ENCODE peak calls at places on chromosomes 4 and X, in eight cellular contexts. V is AG09309; E is GM20000; C is dorsolateral prefrontal cortex; Q is CD8-positive, alpha-beta T cell; X is body of pancreas; A is left lung; Z is coronary artery. S is an unnamed sample.

GRCh38 chr4:183532823-183533222 is 28.0 kb downstream of the ING2 start:
- DNase-seq in C (no peak), V (peak), X (no peak), A (no peak), Q (no peak), Z (no peak), E (no peak), S (no peak)

GRCh38 chr4:24973471-24974251 is 57.1 kb downstream of the LGI2 start:
- DNase-seq in A (peak), Q (no peak), X (no peak), Z (no peak), E (no peak), C (no peak), V (peak), S (no peak)

GRCh38 chr4:94558392-94558920 is 106.7 kb downstream of the PDLIM5 start:
- DNase-seq in Z (no peak), C (no peak), Q (no peak), E (no peak), X (no peak), A (no peak), V (no peak), S (no peak)

GRCh38 chr4:7610062-7610670 is 175.4 kb upstream of the PSAPL1 start:
- DNase-seq in E (no peak), V (no peak), A (no peak), Q (no peak), C (no peak), Z (no peak), X (no peak), S (no peak)

GRCh38 chr4:156557962-156558361 is 413.6 kb downstream of the PDGFC start:
- DNase-seq in X (no peak), Z (no peak), C (no peak), A (no peak), V (no peak), Q (no peak), E (no peak), S (no peak)

GRCh38 chr4:26088433-26088928 is 174.5 kb downstream of the SMIM20 start:
- DNase-seq in Q (no peak), C (no peak), X (no peak), A (no peak), V (peak), Z (no peak), E (peak), S (no peak)

GRCh38 chrX:150848914-150849365 is 49.5 kb downstream of the CD99L2 start:
- DNase-seq in C (no peak), X (peak), V (peak), A (peak), Z (no peak), E (no peak), Q (no peak), S (no peak)

GRCh38 chr4:15488136-15488535 is 18.5 kb downstream of the CC2D2A start:
- DNase-seq in V (no peak), Z (no peak), A (no peak), E (no peak), C (no peak), X (no peak), Q (no peak), S (no peak)

GRCh38 chr4:186981161-186981560 is 257.5 kb upstream of the FAT1 start:
- DNase-seq in E (no peak), V (no peak), C (no peak), X (no peak), A (no peak), Z (no peak), Q (no peak), S (no peak)

GRCh38 chr4:100870940-100871772 is 353.3 kb upstream of the EMCN start:
- DNase-seq in V (no peak), X (no peak), C (no peak), Q (no peak), Z (no peak), E (no peak), A (peak), S (no peak)

GRCh38 chrX:132209527-132209926 is 9.7 kb downstream of the RAP2C start:
- DNase-seq in C (no peak), Q (no peak), X (no peak), Z (no peak), E (no peak), V (peak), A (no peak), S (no peak)

GRCh38 chr4:161419822-161420221 is 744.0 kb downstream of the FSTL5 start:
- DNase-seq in V (no peak), C (no peak), Z (no peak), Q (no peak), E (no peak), A (no peak), X (no peak), S (no peak)

GRCh38 chrX:68867458-68868166 is 38.8 kb downstream of the EFNB1 start:
- DNase-seq in C (no peak), A (no peak), E (no peak), Z (no peak), Q (no peak), X (no peak), V (no peak), S (no peak)

GRCh38 chr4:150283689-150284088 is 205.4 kb downstream of the DCLK2 start:
- DNase-seq in E (no peak), X (no peak), C (no peak), Z (no peak), V (peak), Q (no peak), A (no peak), S (no peak)

DNA sequence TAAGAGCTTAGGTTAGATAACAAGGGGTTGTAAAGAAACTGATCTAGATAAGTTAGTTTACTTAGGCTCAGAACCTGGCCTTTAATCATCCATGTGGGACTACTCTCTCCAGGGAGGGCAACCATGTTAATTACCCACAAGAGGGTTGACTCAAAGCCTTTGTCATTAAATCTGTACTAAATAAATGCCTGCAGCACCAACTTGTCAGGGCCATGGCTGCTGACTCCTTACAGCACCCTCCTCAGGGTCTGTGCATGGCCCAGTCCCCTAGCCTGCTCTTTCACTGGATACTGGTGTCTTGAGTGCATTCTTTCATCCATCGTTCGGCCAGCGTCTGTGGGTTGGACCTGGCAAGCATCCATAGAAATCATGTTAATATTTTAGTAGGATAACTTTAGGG is 34.7 kb downstream of the CASP3 start:
- DNase-seq in Q (no peak), X (no peak), C (no peak), Z (no peak), V (no peak), A (no peak), E (no peak), S (no peak)
- TF ChIP-seq CTCF in Q (no peak), X (no peak), C (no peak), Z (no peak), V (no peak), A (no peak), E (no peak), S (no peak)

GRCh38 chrX:111652719-111653118 is 28.3 kb upstream of the ALG13 start:
- DNase-seq in C (no peak), E (no peak), A (no peak), Q (no peak), Z (no peak), X (no peak), V (no peak), S (no peak)
- TF ChIP-seq CTCF in C (no peak), E (no peak), A (no peak), Q (no peak), Z (no peak), X (no peak), V (no peak), S (no peak)

DNA sequence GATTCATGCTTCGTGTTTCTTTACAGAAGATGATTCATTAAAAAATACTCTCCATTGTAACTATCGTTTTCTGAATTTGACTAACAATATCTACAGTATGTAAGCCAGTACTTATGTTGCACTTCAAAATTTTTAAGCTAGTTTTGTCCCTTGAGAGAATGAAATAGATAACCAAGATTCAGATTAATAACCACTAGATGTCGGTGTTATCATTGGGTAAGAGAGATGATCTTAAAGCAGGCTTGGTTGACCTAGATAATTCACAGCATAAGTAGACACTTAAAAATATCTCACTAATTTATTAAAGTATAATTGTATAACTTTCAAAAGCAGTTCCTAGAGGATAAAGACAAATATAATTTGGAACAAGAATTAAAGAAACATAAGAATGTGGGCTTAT is 430.9 kb downstream of the C4orf33 start:
- DNase-seq in X (no peak), Q (no peak), V (no peak), Z (no peak), A (no peak), C (no peak), E (no peak), S (no peak)
- TF ChIP-seq CTCF in X (peak), Q (no peak), V (no peak), Z (no peak), A (peak), C (no peak), E (no peak), S (no peak)

DNA sequence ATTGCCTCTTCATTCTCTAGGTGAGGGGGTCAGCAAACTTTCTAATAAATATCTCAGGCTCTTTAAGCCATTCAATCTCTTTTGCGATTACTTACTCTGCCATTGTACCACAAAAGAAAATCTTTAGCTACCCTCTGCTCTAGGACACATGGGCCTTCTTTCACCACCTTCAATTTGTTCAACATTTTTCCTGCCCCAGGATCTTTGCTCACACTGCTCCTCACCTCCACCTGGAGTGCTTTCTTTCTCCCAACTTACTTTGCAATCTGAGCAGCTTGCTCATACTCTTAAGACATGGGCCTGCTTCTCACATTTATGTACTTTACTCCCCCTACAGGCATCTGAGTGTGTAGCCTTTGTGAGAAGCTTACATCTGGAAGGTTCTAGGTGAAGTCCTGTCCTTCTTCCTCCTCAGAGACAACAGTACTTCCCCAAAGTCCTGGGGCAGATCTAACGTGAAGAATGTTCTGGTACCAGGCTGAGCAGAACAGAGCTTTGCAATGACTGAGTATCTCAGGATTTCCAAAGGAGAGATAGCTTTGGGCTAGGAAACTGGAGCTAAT is 55.0 kb upstream of the PRDM5 start:
- DNase-seq in X (peak), A (no peak), Q (no peak), Z (no peak), C (no peak), E (peak), V (peak), S (no peak)
- TF ChIP-seq CTCF in X (peak), A (peak), Q (peak), Z (no peak), C (no peak), E (peak), V (peak), S (peak)

DNA sequence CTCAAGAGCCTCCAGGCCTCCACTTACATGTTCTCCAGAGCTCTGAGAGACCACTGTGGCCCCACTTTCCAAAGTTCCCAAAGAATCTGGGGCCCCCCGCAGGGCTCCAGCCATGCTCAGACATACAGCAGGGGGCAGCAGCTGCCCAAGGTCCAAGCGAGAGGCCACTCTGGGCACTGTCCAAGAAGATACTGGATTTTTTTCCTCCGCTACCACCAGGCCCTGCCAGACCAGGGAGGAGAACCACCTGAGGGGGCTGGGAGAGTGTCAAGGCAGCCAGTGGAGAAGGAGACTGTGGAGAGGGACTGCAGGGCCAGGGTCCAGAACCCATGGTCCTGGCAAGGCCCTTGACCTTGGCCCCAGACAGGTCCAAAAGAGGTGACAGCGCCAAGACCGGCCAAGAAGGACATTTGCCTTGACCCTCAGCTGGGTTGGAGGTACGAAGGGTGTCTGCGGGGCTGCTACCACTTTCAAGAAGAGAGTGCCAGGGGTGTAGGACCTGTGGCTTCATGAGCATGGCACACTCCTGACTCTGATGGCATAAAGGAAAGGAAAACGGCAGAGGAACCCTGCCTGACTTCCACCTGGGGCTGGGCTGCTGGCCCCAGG is 5.3 kb downstream of the EMD start:
- DNase-seq in X (peak), C (no peak), E (no peak), A (no peak), V (no peak), Q (no peak), Z (no peak), S (no peak)
- TF ChIP-seq CTCF in X (peak), C (peak), E (no peak), A (no peak), V (peak), Q (no peak), Z (no peak), S (peak)

GRCh38 chr4:3246458-3247398 is 2.2 kb upstream of the MSANTD1 start:
- DNase-seq in Q (no peak), Z (no peak), C (no peak), V (no peak), E (no peak), A (peak), X (no peak), S (no peak)
- TF ChIP-seq CTCF in Q (no peak), Z (no peak), C (no peak), V (no peak), E (no peak), A (no peak), X (no peak), S (no peak)

DNA sequence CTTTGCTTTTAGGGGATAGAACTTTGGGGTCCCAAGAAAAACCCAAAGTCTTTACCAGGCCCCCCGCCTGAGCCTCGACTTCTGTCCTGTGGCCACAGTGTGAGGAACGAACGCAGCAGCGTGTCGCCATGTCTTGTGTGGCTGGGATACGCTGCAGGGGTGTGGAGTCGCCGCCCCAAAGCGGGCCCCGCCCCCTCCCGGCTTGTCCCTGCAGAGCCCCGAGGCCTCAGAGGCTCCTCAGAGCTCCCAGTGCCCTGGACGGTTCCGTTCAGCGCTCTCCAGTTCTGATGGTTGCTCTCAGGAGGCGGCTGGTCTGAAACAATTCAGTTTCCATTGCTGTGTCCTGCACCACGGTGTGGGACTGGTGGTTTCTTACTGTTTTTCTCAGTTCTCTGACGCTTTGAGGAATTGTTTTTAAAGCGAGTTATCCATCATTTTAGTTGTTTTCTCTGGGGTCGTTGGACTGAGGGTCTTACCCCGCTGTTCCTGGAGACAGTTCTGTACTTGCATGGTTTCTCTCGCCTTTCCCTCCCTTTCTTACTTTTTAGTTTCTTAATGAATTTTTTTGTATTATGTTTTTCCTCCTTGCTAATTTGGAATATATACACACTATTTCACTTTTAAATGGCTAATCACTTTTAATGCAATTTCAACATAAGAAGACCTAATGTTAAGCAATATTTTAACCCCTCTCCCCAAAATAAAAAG is 1.6 kb upstream of the IDUA start:
- DNase-seq in E (peak), V (no peak), C (no peak), X (peak), Z (no peak), A (peak), Q (peak), S (peak)
- TF ChIP-seq CTCF in E (no peak), V (no peak), C (no peak), X (no peak), Z (no peak), A (no peak), Q (no peak), S (no peak)

DNA sequence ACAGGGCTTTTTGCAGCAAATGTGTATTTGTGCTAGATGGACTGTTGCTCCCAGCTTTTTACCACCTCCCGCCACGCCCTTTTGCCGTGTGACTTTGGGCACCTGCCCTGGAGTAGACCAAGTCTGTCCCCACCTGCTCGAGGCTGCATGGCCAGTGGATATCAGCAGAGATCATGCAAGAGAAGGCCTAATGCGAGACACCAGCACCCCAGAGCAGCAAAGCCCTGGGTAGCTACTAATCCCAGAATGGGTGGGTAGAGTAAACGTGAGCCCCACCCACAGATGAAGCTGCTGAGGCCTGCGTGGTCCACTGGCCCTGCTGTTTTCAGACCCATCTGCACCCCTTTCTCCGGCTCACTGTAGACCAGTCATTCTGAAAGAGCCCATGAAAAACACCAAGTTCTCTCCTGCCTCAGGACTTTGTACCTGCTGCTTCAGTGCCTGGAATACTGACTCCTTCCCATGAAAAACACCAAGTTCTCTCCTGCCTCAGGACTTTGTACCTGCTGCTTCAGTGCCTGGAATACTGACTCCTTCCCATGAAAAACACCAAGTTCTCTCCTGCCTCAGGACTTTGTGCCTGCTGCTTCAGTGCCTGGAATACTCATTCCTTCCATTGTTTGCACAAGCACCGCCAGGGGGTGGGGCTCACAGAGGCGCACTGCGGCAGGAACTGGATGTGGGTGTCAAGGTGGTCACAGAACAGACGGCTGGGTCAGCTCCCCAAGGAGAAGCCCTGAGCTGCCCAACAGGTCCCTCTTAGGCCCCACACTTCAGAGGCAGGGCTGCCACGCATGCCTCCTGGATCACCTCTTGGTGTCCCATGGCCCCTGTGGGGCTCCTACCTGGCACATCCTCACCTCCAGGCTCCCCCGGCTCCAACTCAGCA is 5.1 kb upstream of the TNIP2 start:
- DNase-seq in V (no peak), Z (peak), Q (no peak), E (peak), C (peak), X (peak), A (peak), S (no peak)
- TF ChIP-seq CTCF in V (no peak), Z (no peak), Q (no peak), E (no peak), C (no peak), X (peak), A (no peak), S (no peak)

GRCh38 chrX:20252392-20253231 is 14.1 kb downstream of the RPS6KA3 start:
- DNase-seq in Q (peak), Z (peak), C (no peak), A (peak), X (peak), E (no peak), V (no peak), S (peak)
- TF ChIP-seq CTCF in Q (peak), Z (no peak), C (peak), A (peak), X (peak), E (no peak), V (peak), S (peak)

S was measured in neural crest cell.